ENCODE peak calls at places on chromosomes 16 and 17, in nine cellular contexts. U is fibroblast of lung, F is keratinocyte, I is cardiac muscle cell, L is cardiac fibroblast, E is lower lobe of right lung, X is AG04449, W is AG09309, V is Peyer's patch. J is an unnamed sample.

GRCh38 chr16:67244387-67245188 is 2.7 kb downstream of the FHOD1 start:
- DNase-seq in U (peak; percentile 68), F (no peak), I (peak; percentile 89), L (peak; percentile 87), E (peak; percentile 89), X (peak; percentile 58), W (peak; percentile 59), V (peak; percentile 58), J (peak; percentile 86)

GRCh38 chr16:46928811-46929210 is 44.6 kb downstream of the GPT2 start:
- DNase-seq in U (no peak), F (no peak), I (no peak), L (no peak), E (no peak), X (no peak), W (no peak), V (no peak), J (no peak)

GRCh38 chr16:89841275-89841674 is 13.0 kb downstream of the SPIRE2 start:
- DNase-seq in U (no peak), F (no peak), I (no peak), L (no peak), E (no peak), X (no peak), W (no peak), V (no peak), J (no peak)

GRCh38 chr17:9324864-9325263 is 250.8 kb downstream of the STX8 start:
- DNase-seq in U (peak; percentile 25), F (no peak), I (peak; percentile 30), L (peak; percentile 16), E (no peak), X (no peak), W (no peak), V (no peak), J (peak; percentile 6)

GRCh38 chr16:525520-526180 is 1.9 kb upstream of the CAPN15 start:
- DNase-seq in U (peak; percentile 75), F (peak; percentile 71), I (peak; percentile 68), L (peak; percentile 75), E (no peak), X (peak; percentile 57), W (peak; percentile 61), V (peak; percentile 66), J (peak; percentile 77)

GRCh38 chr17:17749921-17750320 is 68.7 kb downstream of the RAI1 start:
- DNase-seq in U (peak; percentile 54), F (no peak), I (peak; percentile 38), L (peak; percentile 54), E (no peak), X (no peak), W (no peak), V (no peak), J (peak; percentile 56)

GRCh38 chr17:40341808-40342574 is 22.5 kb downstream of the GJD3 start:
- DNase-seq in U (peak; percentile 58), F (no peak), I (peak; percentile 86), L (peak; percentile 86), E (peak; percentile 86), X (no peak), W (no peak), V (peak; percentile 92), J (peak; percentile 57)

GRCh38 chr17:81334419-81334896 is 39.4 kb upstream of the SLC38A10 start:
- DNase-seq in U (no peak), F (no peak), I (no peak), L (no peak), E (no peak), X (no peak), W (no peak), V (no peak), J (no peak)

GRCh38 chr16:48536600-48537200 is 73.3 kb downstream of the N4BP1 start:
- DNase-seq in U (peak; percentile 47), F (no peak), I (peak; percentile 57), L (peak; percentile 61), E (no peak), X (no peak), W (no peak), V (no peak), J (peak; percentile 51)

GRCh38 chr17:65743313-65743665 is 181.8 kb upstream of the AXIN2 start:
- DNase-seq in U (peak; percentile 53), F (no peak), I (peak; percentile 41), L (peak; percentile 48), E (no peak), X (no peak), W (no peak), V (no peak), J (peak; percentile 52)

GRCh38 chr16:50585331-50585776 is 37.2 kb downstream of the NKD1 start:
- DNase-seq in U (peak; percentile 58), F (no peak), I (peak; percentile 87), L (peak; percentile 91), E (peak; percentile 70), X (no peak), W (no peak), V (no peak), J (peak; percentile 89)

GRCh38 chr16:1932050-1933028 is 10.7 kb downstream of the MSRB1 start:
- DNase-seq in U (peak; percentile 5), F (no peak), I (no peak), L (no peak), E (no peak), X (no peak), W (no peak), V (peak; percentile 67), J (no peak)

GRCh38 chr16:25177831-25178688 is 38.7 kb upstream of the AQP8 start:
- DNase-seq in U (peak; percentile 34), F (no peak), I (no peak), L (no peak), E (peak; percentile 53), X (no peak), W (no peak), V (peak; percentile 52), J (no peak)

GRCh38 chr16:63169100-63169499 is 1132.9 kb upstream of the CDH8 start:
- DNase-seq in U (no peak), F (no peak), I (no peak), L (no peak), E (no peak), X (no peak), W (no peak), V (no peak), J (no peak)

GRCh38 chr17:3915642-3916012 is 638 bp downstream of the P2RX1 start:
- DNase-seq in U (no peak), F (no peak), I (no peak), L (no peak), E (no peak), X (no peak), W (no peak), V (no peak), J (no peak)

GRCh38 chr17:48814504-48814903 is 2.5 kb downstream of the TTLL6 start:
- DNase-seq in U (peak; percentile 51), F (no peak), I (peak; percentile 63), L (peak; percentile 56), E (no peak), X (no peak), W (no peak), V (no peak), J (peak; percentile 56)

GRCh38 chr17:72338847-72339790 is 218.3 kb downstream of the SOX9 start:
- DNase-seq in U (peak; percentile 89), F (no peak), I (peak; percentile 95), L (peak; percentile 93), E (no peak), X (peak; percentile 83), W (peak; percentile 69), V (no peak), J (peak; percentile 92)

GRCh38 chr16:49335828-49336227 is 37.8 kb upstream of the C16orf78 start:
- DNase-seq in U (no peak), F (no peak), I (no peak), L (no peak), E (no peak), X (no peak), W (no peak), V (no peak), J (no peak)

GRCh38 chr16:67327774-67328173 is 1.2 kb downstream of the LRRC36 start:
- DNase-seq in U (no peak), F (no peak), I (no peak), L (no peak), E (no peak), X (no peak), W (no peak), V (no peak), J (no peak)

GRCh38 chr16:71929048-71929447 is 33.7 kb downstream of the IST1 start:
- DNase-seq in U (peak; percentile 76), F (no peak), I (peak; percentile 69), L (peak; percentile 72), E (no peak), X (peak; percentile 57), W (peak; percentile 39), V (no peak), J (peak; percentile 66)

GRCh38 chr16:64351116-64351515 is 770.7 kb downstream of the CDH11 start:
- DNase-seq in U (no peak), F (no peak), I (no peak), L (no peak), E (no peak), X (no peak), W (no peak), V (no peak), J (no peak)

GRCh38 chr17:5508855-5509254 is 22.5 kb downstream of the MIS12 start:
- DNase-seq in U (no peak), F (no peak), I (peak; percentile 27), L (peak; percentile 35), E (no peak), X (no peak), W (no peak), V (no peak), J (peak; percentile 57)

GRCh38 chr17:38749222-38750043 is 1.3 kb upstream of the PCGF2 start:
- DNase-seq in U (peak; percentile 67), F (no peak), I (peak; percentile 84), L (peak; percentile 87), E (peak; percentile 92), X (no peak), W (no peak), V (peak; percentile 89), J (peak; percentile 68)
- H3K4me3 ChIP-seq in U (peak overlapping the region; percentile 59), F (peak overlapping the region; percentile 82), I (peak overlapping the region; percentile 97), L (peak overlapping the region; percentile 98), E (peak overlapping the region; percentile 95), X (peak overlapping the region; percentile 88), W (peak overlapping the region; percentile 99), V (peak overlapping the region; percentile 99), J (peak overlapping the region; percentile 86)

GRCh38 chr16:86901483-86901882 is 323.1 kb downstream of the FOXL1 start:
- DNase-seq in U (peak; percentile 28), F (no peak), I (peak; percentile 17), L (peak; percentile 35), E (no peak), X (no peak), W (no peak), V (no peak), J (peak; percentile 52)
- TF ChIP-seq CTCF in U (no peak), F (no peak), I (no peak), L (no peak), E (no peak), X (no peak), W (no peak), V (no peak), J (no peak)

DNA sequence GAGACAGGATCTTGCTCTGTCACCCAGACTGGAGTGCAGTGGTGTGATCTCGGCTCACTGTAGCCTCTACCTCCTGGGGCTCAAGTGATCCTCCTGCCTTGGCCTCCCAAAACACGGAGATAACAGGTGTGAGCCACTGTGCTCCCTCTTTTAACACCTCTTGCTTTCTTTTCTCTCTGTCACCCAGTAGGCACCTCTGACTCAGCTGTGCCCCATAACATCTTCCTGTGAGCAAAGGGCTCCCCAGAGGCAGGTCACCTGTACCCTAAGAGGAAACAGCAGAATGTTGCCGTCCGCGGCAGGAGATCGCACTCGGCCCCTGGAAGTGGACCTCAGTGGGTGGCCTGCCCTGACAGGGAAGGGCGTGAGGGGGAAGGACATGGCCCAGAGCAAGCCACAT is 918 bp upstream of the NLRC3 start:
- DNase-seq in U (no peak), F (no peak), I (no peak), L (no peak), E (no peak), X (no peak), W (no peak), V (no peak), J (no peak)
- H3K4me3 ChIP-seq in U (no peak overlapping the region), F (no peak overlapping the region), I (no peak overlapping the region), L (no peak overlapping the region), E (no peak overlapping the region), X (no peak overlapping the region), W (no peak overlapping the region), V (no peak overlapping the region), J (no peak overlapping the region)

GRCh38 chr17:35555695-35556094 is 4.9 kb downstream of the SLFN14 start:
- DNase-seq in U (no peak), F (no peak), I (no peak), L (peak; percentile 4), E (no peak), X (no peak), W (no peak), V (no peak), J (no peak)
- TF ChIP-seq CTCF in U (no peak), F (no peak), I (peak; percentile 17), L (peak; percentile 14), E (peak; percentile 22), X (no peak), W (peak; percentile 22), V (no peak), J (peak; percentile 15)

J was measured in fibroblast of the aortic adventitia.